ENCODE peak calls at places on chromosomes 3 and 15, in four cellular contexts. E, M, Q and U are unnamed samples.

GRCh38 chr15:69797051-69797595 is 300.6 kb downstream of the TLE3 start:
- DNase-seq in Q (no peak), E (no peak), M (no peak), U (no peak)

GRCh38 chr3:139447486-139447885 is 28.8 kb downstream of the RBP2 start:
- DNase-seq in E (no peak), Q (no peak), M (no peak), U (no peak)

GRCh38 chr3:152556731-152557254 is 278.1 kb upstream of the P2RY1 start:
- DNase-seq in Q (no peak), E (peak), M (peak), U (no peak)

GRCh38 chr15:40155270-40155910 is 5.5 kb upstream of the BUB1B start:
- DNase-seq in M (no peak), E (no peak), Q (no peak), U (no peak)

GRCh38 chr3:189049458-189050231 is 122.1 kb upstream of the TPRG1 start:
- DNase-seq in Q (peak), M (no peak), E (no peak), U (no peak)

GRCh38 chr15:70493787-70494514 is 269.4 kb downstream of the UACA start:
- DNase-seq in M (no peak), Q (no peak), E (no peak), U (no peak)

GRCh38 chr3:119796368-119796767 is 14.5 kb downstream of the NR1I2 start:
- DNase-seq in Q (no peak), M (no peak), E (no peak), U (no peak)

GRCh38 chr15:90838544-90838943 is 29.8 kb upstream of the FURIN start:
- DNase-seq in Q (no peak), M (no peak), E (no peak), U (no peak)

GRCh38 chr15:38695249-38696119 is 130.9 kb upstream of the RASGRP1 start:
- DNase-seq in Q (no peak), E (no peak), M (no peak), U (no peak)

GRCh38 chr3:160577551-160578195 is 12.3 kb upstream of the KPNA4 start:
- DNase-seq in M (no peak), E (peak), Q (no peak), U (no peak)

GRCh38 chr15:41967506-41968206 is 4.7 kb downstream of the EHD4 start:
- DNase-seq in Q (no peak), M (no peak), E (no peak), U (no peak)

GRCh38 chr3:7328339-7328738 is 467.4 kb downstream of the GRM7 start:
- DNase-seq in E (no peak), M (no peak), Q (no peak), U (no peak)

GRCh38 chr3:72487078-72487765 is 361.0 kb downstream of the SHQ1 start:
- DNase-seq in Q (no peak), M (peak), E (peak), U (peak)

GRCh38 chr3:123161167-123161566 is 40.6 kb upstream of the SEC22A start:
- DNase-seq in E (no peak), Q (no peak), M (no peak), U (no peak)

GRCh38 chr15:101124731-101125558 is 126.9 kb downstream of the CHSY1 start:
- DNase-seq in E (peak), M (peak), Q (no peak), U (peak)